ENCODE peak calls at places on chromosomes 6 and 20, in five cellular contexts. F, I, B, T and K are unnamed samples.

GRCh38 chr6:77467038-77467437 is 3.7 kb upstream of the HTR1B start:
- DNase-seq in T (peak), F (no peak), I (no peak), B (no peak), K (no peak)

GRCh38 chr6:14748679-14749078 is 497.2 kb upstream of the JARID2 start:
- DNase-seq in F (no peak), I (no peak), B (no peak), T (no peak), K (no peak)

GRCh38 chr6:127343753-127344659 is 597 bp upstream of the ECHDC1 start:
- DNase-seq in F (peak), B (peak), T (peak), I (no peak), K (no peak)

GRCh38 chr20:58246346-58246745 is 17.9 kb upstream of the ANKRD60 start:
- DNase-seq in F (peak), B (no peak), I (no peak), T (peak), K (no peak)

GRCh38 chr20:3111507-3111906 is 27.0 kb upstream of the AVP start:
- DNase-seq in I (no peak), F (no peak), T (no peak), B (no peak), K (no peak)

GRCh38 chr6:132937466-132937906 is 123.1 kb downstream of the RPS12 start:
- DNase-seq in B (peak), T (peak), I (no peak), F (peak), K (no peak)

GRCh38 chr20:3188823-3189413 is 15.6 kb downstream of the DDRGK1 start:
- DNase-seq in I (no peak), B (no peak), F (no peak), T (no peak), K (no peak)

GRCh38 chr6:36443951-36444428 is 1.2 kb downstream of the KCTD20 start:
- DNase-seq in B (peak), F (no peak), I (no peak), T (no peak), K (no peak)

GRCh38 chr20:53083411-53083810 is 111.3 kb downstream of the TSHZ2 start:
- DNase-seq in B (no peak), I (no peak), F (no peak), T (no peak), K (no peak)

GRCh38 chr6:108673602-108674001 is 112.9 kb downstream of the FOXO3 start:
- DNase-seq in B (no peak), F (no peak), I (no peak), T (no peak), K (no peak)

GRCh38 chr6:3561745-3562144 is 104.9 kb upstream of the SLC22A23 start:
- DNase-seq in I (no peak), B (no peak), T (peak), F (no peak), K (no peak)

GRCh38 chr6:132972971-132973370 is 158.6 kb downstream of the RPS12 start:
- DNase-seq in B (peak), F (no peak), I (no peak), T (no peak), K (peak)

GRCh38 chr20:25308671-25309394 is 60.9 kb downstream of the PYGB start:
- DNase-seq in I (no peak), B (no peak), T (peak), F (peak), K (peak)

GRCh38 chr6:22079788-22080187 is 217.0 kb downstream of the PRL start:
- DNase-seq in F (peak), B (no peak), I (no peak), T (peak), K (peak)

GRCh38 chr6:97666889-97667288 is 383.9 kb upstream of the MMS22L start:
- DNase-seq in B (no peak), F (no peak), T (no peak), I (no peak), K (no peak)

GRCh38 chr6:81812416-81812815 is 59.9 kb upstream of the TENT5A start:
- DNase-seq in T (no peak), F (no peak), B (no peak), I (no peak), K (no peak)

GRCh38 chr6:81814365-81815109 is 62.1 kb upstream of the TENT5A start:
- DNase-seq in I (no peak), T (peak), B (no peak), F (peak), K (no peak)

GRCh38 chr6:81806793-81807565 is 54.5 kb upstream of the TENT5A start:
- DNase-seq in T (no peak), F (no peak), B (no peak), I (no peak), K (no peak)

DNA sequence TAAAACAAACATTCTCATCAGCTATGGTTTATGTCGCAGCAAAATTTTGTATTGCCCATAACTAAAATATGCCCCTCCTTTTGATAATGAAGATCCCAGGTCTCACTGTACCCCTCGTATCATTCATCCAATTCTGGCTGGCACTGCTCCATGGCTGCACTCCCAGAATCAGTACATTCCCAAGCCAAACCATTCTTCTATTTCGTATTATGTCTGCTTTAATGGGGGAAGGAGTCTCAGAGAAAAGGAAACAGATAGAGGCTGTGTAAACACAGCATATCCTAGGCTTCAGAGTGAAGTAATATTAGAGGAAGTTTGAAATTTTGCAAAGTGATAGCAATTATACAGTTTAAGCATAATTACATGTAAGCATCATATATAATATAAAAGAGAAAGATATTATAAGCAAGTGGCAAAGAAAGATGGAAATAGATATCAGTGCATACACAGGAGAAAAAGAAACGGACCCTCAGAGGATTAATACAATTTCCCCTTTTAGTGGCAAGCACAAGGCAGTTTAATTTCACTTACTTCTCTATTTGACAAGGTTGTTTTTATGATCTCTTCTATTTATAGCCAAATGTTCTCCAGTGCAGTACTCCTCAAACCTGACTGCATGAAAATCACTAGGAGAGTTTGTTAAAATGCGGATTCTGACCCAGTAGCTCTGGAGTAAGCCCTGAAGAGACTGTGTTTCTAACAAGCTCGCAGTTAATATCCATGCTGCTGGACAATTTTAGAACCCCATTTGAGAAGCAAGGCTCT is 56.5 kb upstream of the TENT5A start:
- DNase-seq in T (peak), B (no peak), F (no peak), I (no peak), K (no peak)
- H3K4me3 ChIP-seq in T (no peak), B (no peak), F (no peak), I (no peak), K (no peak)

GRCh38 chr20:32636821-32637220 is 36.9 kb downstream of the C20orf203 start:
- DNase-seq in T (no peak), F (no peak), B (no peak), I (no peak), K (no peak)

GRCh38 chr20:32637738-32638137 is 36.0 kb downstream of the C20orf203 start:
- DNase-seq in B (no peak), I (no peak), T (no peak), F (no peak), K (no peak)

GRCh38 chr20:32639284-32639683 is 34.5 kb downstream of the C20orf203 start:
- DNase-seq in F (no peak), B (no peak), I (no peak), T (no peak), K (no peak)

GRCh38 chr20:32637311-32637710 is 36.4 kb downstream of the C20orf203 start:
- DNase-seq in I (no peak), B (no peak), F (no peak), T (no peak), K (no peak)

GRCh38 chr20:32638848-32639247 is 34.9 kb downstream of the C20orf203 start:
- DNase-seq in I (no peak), T (peak), B (no peak), F (no peak), K (no peak)
- TF ChIP-seq CTCF in I (no peak), T (no peak), B (no peak), F (no peak), K (peak)

DNA sequence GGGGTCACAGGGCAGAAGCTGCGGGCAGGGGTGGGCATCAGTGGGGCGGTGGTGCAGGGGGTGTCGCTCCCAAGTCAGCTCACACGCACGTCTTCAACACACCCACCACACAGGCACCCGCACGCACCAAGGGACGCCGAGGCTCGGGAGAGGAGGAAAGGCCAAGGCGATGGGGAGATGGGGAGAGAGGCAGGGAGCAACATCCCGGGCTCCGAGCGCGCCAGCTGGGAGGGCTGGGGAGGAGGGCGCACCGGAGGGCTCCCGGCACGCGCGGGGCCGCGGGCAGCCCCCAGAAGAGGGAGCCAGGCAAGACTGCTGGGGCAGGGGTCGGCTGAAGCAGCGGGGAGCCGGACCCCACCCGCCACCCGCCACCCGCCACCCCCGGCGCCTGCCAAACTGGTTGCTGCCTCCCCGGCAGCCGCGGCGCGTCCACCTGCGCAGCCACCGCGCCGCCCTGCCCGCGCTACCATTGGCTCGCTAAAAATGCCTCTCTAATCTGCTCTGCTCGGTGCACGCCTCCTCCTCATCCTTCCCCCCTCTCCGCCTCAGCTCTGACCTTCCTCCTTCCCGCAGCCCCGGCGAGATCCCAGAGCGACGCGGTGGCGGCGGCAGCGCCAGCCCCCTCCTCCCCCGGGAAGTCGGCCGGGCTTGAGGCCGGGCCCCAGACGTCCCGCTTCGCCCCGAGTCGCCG is at the start of gene PACSIN1:
- DNase-seq in F (no peak), B (peak), I (no peak), T (peak), K (no peak)
- H3K4me3 ChIP-seq in F (peak), B (peak), I (peak), T (peak), K (peak)

GRCh38 chr20:47551240-47551639 is 49.6 kb downstream of the NCOA3 start:
- DNase-seq in B (no peak), T (no peak), I (no peak), F (no peak), K (no peak)
- TF ChIP-seq CTCF in B (no peak), T (no peak), I (no peak), F (no peak), K (no peak)

DNA sequence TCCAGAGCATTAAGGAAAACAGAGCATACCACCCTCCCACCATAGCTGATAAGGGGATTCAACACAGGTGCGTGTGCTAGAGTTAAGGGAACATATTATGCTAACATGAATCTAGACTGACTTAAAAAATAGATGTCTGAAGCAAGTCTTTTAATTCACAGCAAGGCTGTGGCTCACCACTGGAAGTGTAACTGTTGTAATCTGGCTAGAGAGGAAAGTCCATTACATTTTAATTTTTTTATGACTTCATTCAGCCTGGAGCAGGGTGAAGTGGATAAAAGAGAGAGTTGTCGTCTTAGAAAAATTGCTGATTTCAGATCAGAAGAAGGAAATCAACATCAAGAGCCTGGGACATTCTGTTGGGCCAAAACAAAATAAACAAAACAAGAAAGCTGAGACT is 5.6 kb upstream of the SLC22A2 start:
- DNase-seq in I (no peak), F (no peak), B (no peak), T (no peak), K (no peak)
- H3K4me3 ChIP-seq in I (no peak), F (no peak), B (no peak), T (no peak), K (no peak)

GRCh38 chr6:63476302-63476701 is 96.0 kb upstream of the LOC128125822 start:
- DNase-seq in F (no peak), B (no peak), T (no peak), I (no peak), K (no peak)
- TF ChIP-seq CTCF in F (no peak), B (no peak), T (no peak), I (no peak), K (no peak)

GRCh38 chr6:37625591-37626374 is 71.9 kb downstream of the MDGA1 start:
- DNase-seq in F (no peak), I (no peak), B (no peak), T (no peak), K (no peak)
- H3K4me3 ChIP-seq in F (no peak), I (no peak), B (no peak), T (no peak), K (no peak)

GRCh38 chr6:89378628-89379027 is 26.1 kb upstream of the UBE2J1 start:
- DNase-seq in I (no peak), B (no peak), F (no peak), T (no peak), K (no peak)

GRCh38 chr6:89375902-89376301 is 23.4 kb upstream of the UBE2J1 start:
- DNase-seq in I (no peak), T (no peak), B (no peak), F (no peak), K (no peak)

GRCh38 chr6:89372506-89372901 is 20.0 kb upstream of the UBE2J1 start:
- DNase-seq in B (peak), I (no peak), T (no peak), F (no peak), K (no peak)

GRCh38 chr6:89371849-89372505 is 19.5 kb upstream of the UBE2J1 start:
- DNase-seq in B (peak), I (no peak), T (peak), F (peak), K (no peak)

DNA sequence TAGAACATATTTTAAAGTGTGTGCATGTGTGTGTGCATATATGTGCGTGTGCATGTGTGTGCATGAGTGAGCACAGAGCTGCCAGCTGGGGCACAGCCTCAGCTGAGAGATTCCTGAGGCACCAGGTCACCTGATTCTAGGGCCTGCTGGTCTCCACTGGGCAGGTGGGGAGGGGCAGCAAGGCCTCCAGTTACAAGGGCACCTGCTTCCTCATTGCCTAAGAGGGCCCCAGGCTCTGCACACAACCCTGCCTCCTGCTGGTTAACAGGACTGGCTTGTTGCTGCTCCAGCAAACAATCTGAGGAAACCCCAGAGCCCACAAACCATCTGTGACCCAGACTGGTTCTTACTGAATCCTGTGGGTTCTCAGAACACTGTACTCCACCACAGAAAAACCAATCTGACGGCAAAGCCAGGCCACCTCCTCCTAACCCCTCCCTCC is 22.9 kb upstream of the UBE2J1 start:
- DNase-seq in T (no peak), B (peak), F (no peak), I (no peak), K (no peak)
- TF ChIP-seq CTCF in T (no peak), B (peak), F (peak), I (peak), K (no peak)